ENCODE peak calls at places on chromosomes 3 and 15, in seven cellular contexts. I is HT1080; P is adipocyte; W is NCI-H2029; M is stimulated activated CD4-positive, alpha-beta T cell treated with anti-CD3 and anti-CD28 coated beads, Interleukin-15, amount 100 ng/mL, for 1 hour; Z is neural crest cell; Y is NCI-H460. U is an unnamed sample.

GRCh38 chr3:138113309-138113708 is 2.1 kb downstream of the DZIP1L start:
- DNase-seq in I (no peak), P (peak), W (peak), M (no peak), Z (no peak), Y (no peak), U (no peak)

GRCh38 chr3:55543228-55543627 is 56.1 kb upstream of the WNT5A start:
- DNase-seq in I (peak), P (no peak), W (no peak), M (no peak), Z (no peak), Y (no peak), U (no peak)

GRCh38 chr3:187713504-187713903 is 11.1 kb upstream of the RTP2 start:
- DNase-seq in I (peak), P (peak), W (no peak), M (no peak), Z (no peak), Y (no peak), U (peak)

GRCh38 chr3:37141676-37142075 is 32.7 kb downstream of the LRRFIP2 start:
- DNase-seq in I (no peak), P (no peak), W (no peak), M (no peak), Z (no peak), Y (no peak), U (no peak)

GRCh38 chr3:14448063-14448462 is 45.7 kb downstream of the SLC6A6 start:
- DNase-seq in I (no peak), P (no peak), W (no peak), M (no peak), Z (no peak), Y (no peak), U (no peak)

GRCh38 chr3:135056084-135056730 is 261.1 kb downstream of the EPHB1 start:
- DNase-seq in I (peak), P (no peak), W (no peak), M (no peak), Z (no peak), Y (no peak), U (no peak)

GRCh38 chr3:64179249-64179648 is 46.0 kb downstream of the PRICKLE2 start:
- DNase-seq in I (no peak), P (no peak), W (no peak), M (no peak), Z (no peak), Y (no peak), U (no peak)

GRCh38 chr3:102756706-102757105 is 321.9 kb downstream of the ZPLD1 start:
- DNase-seq in I (no peak), P (no peak), W (no peak), M (no peak), Z (no peak), Y (no peak), U (no peak)

GRCh38 chr15:66578286-66578875 is 12.6 kb upstream of the LCTL start:
- DNase-seq in I (peak), P (peak), W (no peak), M (no peak), Z (no peak), Y (no peak), U (peak)

GRCh38 chr15:29686445-29687203 is 135.6 kb downstream of the TJP1 start:
- DNase-seq in I (no peak), P (no peak), W (no peak), M (no peak), Z (no peak), Y (no peak), U (no peak)

GRCh38 chr15:70447927-70448698 is 315.2 kb downstream of the UACA start:
- DNase-seq in I (no peak), P (no peak), W (no peak), M (peak), Z (no peak), Y (no peak), U (no peak)

GRCh38 chr3:143274291-143274690 is 154.7 kb downstream of the CHST2 start:
- DNase-seq in I (no peak), P (no peak), W (no peak), M (no peak), Z (no peak), Y (no peak), U (no peak)

GRCh38 chr3:29065211-29065785 is 215.6 kb upstream of the RBMS3 start:
- DNase-seq in I (peak), P (peak), W (peak), M (no peak), Z (peak), Y (peak), U (peak)

GRCh38 chr3:194667363-194667762 is 4.6 kb downstream of the LSG1 start:
- DNase-seq in I (no peak), P (no peak), W (no peak), M (no peak), Z (no peak), Y (no peak), U (peak)

GRCh38 chr15:69457304-69458280 is 5.0 kb downstream of the RPLP1 start:
- DNase-seq in I (peak), P (no peak), W (no peak), M (no peak), Z (no peak), Y (no peak), U (no peak)

GRCh38 chr3:53101956-53102355 is 28.3 kb downstream of the RFT1 start:
- DNase-seq in I (no peak), P (no peak), W (no peak), M (no peak), Z (no peak), Y (no peak), U (no peak)

GRCh38 chr15:39621961-39622360 is 41.1 kb downstream of the THBS1 start:
- DNase-seq in I (no peak), P (no peak), W (no peak), M (no peak), Z (no peak), Y (no peak), U (no peak)

GRCh38 chr3:44019736-44020135 is 221.9 kb upstream of the TOPAZ1 start:
- DNase-seq in I (no peak), P (no peak), W (no peak), M (no peak), Z (no peak), Y (no peak), U (no peak)

GRCh38 chr15:85277847-85278246 is 102.6 kb upstream of the AKAP13 start:
- DNase-seq in I (no peak), P (no peak), W (no peak), M (no peak), Z (no peak), Y (no peak), U (no peak)

GRCh38 chr3:171092467-171092911 is 66.0 kb upstream of the SLC2A2 start:
- DNase-seq in I (no peak), P (peak), W (no peak), M (no peak), Z (no peak), Y (no peak), U (no peak)

GRCh38 chr3:61111764-61112163 is 139.5 kb downstream of the FHIT start:
- DNase-seq in I (no peak), P (no peak), W (no peak), M (no peak), Z (no peak), Y (no peak), U (no peak)

GRCh38 chr15:97841558-97841957 is 118.9 kb upstream of the ARRDC4 start:
- DNase-seq in I (no peak), P (no peak), W (no peak), M (no peak), Z (no peak), Y (no peak), U (no peak)

GRCh38 chr3:45082139-45082538 is 56.0 kb downstream of the CLEC3B start:
- DNase-seq in I (no peak), P (peak), W (no peak), M (no peak), Z (no peak), Y (no peak), U (peak)

GRCh38 chr3:124586126-124587052 is 143.9 kb upstream of the UMPS start:
- DNase-seq in I (no peak), P (no peak), W (no peak), M (no peak), Z (no peak), Y (no peak), U (no peak)

GRCh38 chr3:136018876-136019275 is 53.3 kb downstream of the PPP2R3A start:
- DNase-seq in I (no peak), P (peak), W (no peak), M (no peak), Z (no peak), Y (no peak), U (no peak)

GRCh38 chr3:169923189-169923588 is 11.8 kb downstream of the SAMD7 start:
- DNase-seq in I (no peak), P (no peak), W (peak), M (no peak), Z (no peak), Y (no peak), U (no peak)

GRCh38 chr3:189195302-189195701 is 23.5 kb downstream of the TPRG1 start:
- DNase-seq in I (peak), P (no peak), W (no peak), M (no peak), Z (no peak), Y (no peak), U (no peak)

GRCh38 chr3:62940763-62941632 is 65.8 kb upstream of the CADPS start:
- DNase-seq in I (peak), P (peak), W (no peak), M (no peak), Z (no peak), Y (peak), U (no peak)